ENCODE peak calls at places on chromosome 4, in eight cellular contexts. One of them, this sample, is unnamed.

GRCh38 chr4:13238936-13239335 is 245.2 kb downstream of the RAB28 start:
- DNase-seq in mammary epithelial cell: no peak
- DNase-seq in stomach: no peak
- DNase-seq in Karpas-422: peak; percentile 56
- DNase-seq in GM23338: no peak
- DNase-seq in colonic mucosa: no peak
- DNase-seq in CD8-positive, alpha-beta memory T cell: no peak
- DNase-seq in upper lobe of left lung: no peak
- DNase-seq in this sample: no peak

GRCh38 chr4:40337523-40337922 is 2.4 kb downstream of the CHRNA9 start:
- DNase-seq in mammary epithelial cell: no peak
- DNase-seq in stomach: no peak
- DNase-seq in Karpas-422: no peak
- DNase-seq in GM23338: no peak
- DNase-seq in colonic mucosa: no peak
- DNase-seq in CD8-positive, alpha-beta memory T cell: no peak
- DNase-seq in upper lobe of left lung: no peak
- DNase-seq in this sample: no peak

GRCh38 chr4:7322166-7322991 is 112.4 kb downstream of the PSAPL1 start:
- DNase-seq in mammary epithelial cell: no peak
- DNase-seq in stomach: no peak
- DNase-seq in Karpas-422: no peak
- DNase-seq in GM23338: peak; percentile 35
- DNase-seq in colonic mucosa: no peak
- DNase-seq in CD8-positive, alpha-beta memory T cell: no peak
- DNase-seq in upper lobe of left lung: peak; percentile 48
- DNase-seq in this sample: no peak

GRCh38 chr4:71296945-71297344 is 41.9 kb upstream of the SLC4A4 start:
- DNase-seq in mammary epithelial cell: peak; percentile 47
- DNase-seq in stomach: no peak
- DNase-seq in Karpas-422: no peak
- DNase-seq in GM23338: no peak
- DNase-seq in colonic mucosa: peak; percentile 57
- DNase-seq in CD8-positive, alpha-beta memory T cell: no peak
- DNase-seq in upper lobe of left lung: no peak
- DNase-seq in this sample: no peak

GRCh38 chr4:127578967-127579366 is 53.8 kb upstream of the INTU start:
- DNase-seq in mammary epithelial cell: no peak
- DNase-seq in stomach: no peak
- DNase-seq in Karpas-422: no peak
- DNase-seq in GM23338: no peak
- DNase-seq in colonic mucosa: no peak
- DNase-seq in CD8-positive, alpha-beta memory T cell: no peak
- DNase-seq in upper lobe of left lung: no peak
- DNase-seq in this sample: no peak

GRCh38 chr4:39642885-39643550 is 4.4 kb upstream of the SMIM14 start:
- DNase-seq in mammary epithelial cell: peak; percentile 16
- DNase-seq in stomach: no peak
- DNase-seq in Karpas-422: peak; percentile 21
- DNase-seq in GM23338: no peak
- DNase-seq in colonic mucosa: no peak
- DNase-seq in CD8-positive, alpha-beta memory T cell: no peak
- DNase-seq in upper lobe of left lung: no peak
- DNase-seq in this sample: no peak

GRCh38 chr4:10982305-10982704 is 297.7 kb upstream of the CLNK start:
- DNase-seq in mammary epithelial cell: no peak
- DNase-seq in stomach: no peak
- DNase-seq in Karpas-422: no peak
- DNase-seq in GM23338: peak; percentile 15
- DNase-seq in colonic mucosa: no peak
- DNase-seq in CD8-positive, alpha-beta memory T cell: no peak
- DNase-seq in upper lobe of left lung: no peak
- DNase-seq in this sample: no peak

GRCh38 chr4:6909970-6910339 is 329 bp downstream of the TBC1D14 start:
- DNase-seq in mammary epithelial cell: no peak
- DNase-seq in stomach: no peak
- DNase-seq in Karpas-422: peak; percentile 67
- DNase-seq in GM23338: peak; percentile 47
- DNase-seq in colonic mucosa: peak; percentile 45
- DNase-seq in CD8-positive, alpha-beta memory T cell: no peak
- DNase-seq in upper lobe of left lung: no peak
- DNase-seq in this sample: peak; percentile 35

GRCh38 chr4:82599336-82599735 is 37.5 kb upstream of the TMEM150C start:
- DNase-seq in mammary epithelial cell: no peak
- DNase-seq in stomach: no peak
- DNase-seq in Karpas-422: peak; percentile 59
- DNase-seq in GM23338: peak; percentile 86
- DNase-seq in colonic mucosa: no peak
- DNase-seq in CD8-positive, alpha-beta memory T cell: no peak
- DNase-seq in upper lobe of left lung: no peak
- DNase-seq in this sample: no peak

GRCh38 chr4:21806991-21807390 is 141.6 kb downstream of the KCNIP4 start:
- DNase-seq in mammary epithelial cell: no peak
- DNase-seq in stomach: no peak
- DNase-seq in Karpas-422: no peak
- DNase-seq in GM23338: no peak
- DNase-seq in colonic mucosa: no peak
- DNase-seq in CD8-positive, alpha-beta memory T cell: no peak
- DNase-seq in upper lobe of left lung: no peak
- DNase-seq in this sample: no peak

GRCh38 chr4:2797188-2797544 is 4.3 kb downstream of the SH3BP2 start:
- DNase-seq in mammary epithelial cell: no peak
- DNase-seq in stomach: peak; percentile 25
- DNase-seq in Karpas-422: no peak
- DNase-seq in GM23338: no peak
- DNase-seq in colonic mucosa: peak; percentile 21
- DNase-seq in CD8-positive, alpha-beta memory T cell: no peak
- DNase-seq in upper lobe of left lung: no peak
- DNase-seq in this sample: peak; percentile 47

GRCh38 chr4:141081921-141082381 is 51.3 kb downstream of the RNF150 start:
- DNase-seq in mammary epithelial cell: no peak
- DNase-seq in stomach: no peak
- DNase-seq in Karpas-422: no peak
- DNase-seq in GM23338: no peak
- DNase-seq in colonic mucosa: no peak
- DNase-seq in CD8-positive, alpha-beta memory T cell: no peak
- DNase-seq in upper lobe of left lung: no peak
- DNase-seq in this sample: no peak

GRCh38 chr4:8556341-8557150 is 23.6 kb upstream of the GPR78 start:
- DNase-seq in mammary epithelial cell: no peak
- DNase-seq in stomach: no peak
- DNase-seq in Karpas-422: no peak
- DNase-seq in GM23338: no peak
- DNase-seq in colonic mucosa: no peak
- DNase-seq in CD8-positive, alpha-beta memory T cell: no peak
- DNase-seq in upper lobe of left lung: no peak
- DNase-seq in this sample: no peak

GRCh38 chr4:48635310-48635709 is 144.8 kb downstream of the FRYL start:
- DNase-seq in mammary epithelial cell: peak; percentile 43
- DNase-seq in stomach: no peak
- DNase-seq in Karpas-422: no peak
- DNase-seq in GM23338: no peak
- DNase-seq in colonic mucosa: no peak
- DNase-seq in CD8-positive, alpha-beta memory T cell: no peak
- DNase-seq in upper lobe of left lung: no peak
- DNase-seq in this sample: no peak

DNA sequence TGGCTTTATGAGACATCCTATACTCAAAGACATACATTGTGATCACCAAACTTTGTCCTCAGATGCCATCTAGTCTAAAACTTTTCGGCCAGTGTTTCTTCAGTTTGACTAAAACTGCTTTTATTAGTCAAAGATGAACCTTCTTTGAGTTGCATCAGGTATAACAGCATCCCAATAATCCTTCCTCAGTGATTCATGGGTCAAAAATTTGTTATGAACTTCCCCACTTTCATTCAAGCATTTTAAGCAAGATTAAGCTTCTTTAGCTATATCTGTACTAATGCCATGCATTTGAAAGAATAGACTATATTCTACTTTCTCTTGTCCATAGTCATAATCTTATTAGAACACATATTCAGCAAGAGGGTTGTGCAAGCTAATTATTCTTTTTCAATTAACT is 1070.4 kb upstream of the ADGRL3 start:
- DNase-seq in mammary epithelial cell: no peak
- DNase-seq in stomach: no peak
- DNase-seq in Karpas-422: no peak
- DNase-seq in GM23338: no peak
- DNase-seq in colonic mucosa: no peak
- DNase-seq in CD8-positive, alpha-beta memory T cell: no peak
- DNase-seq in upper lobe of left lung: no peak
- DNase-seq in this sample: no peak
- H3K4me1 ChIP-seq in mammary epithelial cell: no peaks in the 10 kb centered on the region
- H3K4me1 ChIP-seq in stomach: no peaks in the 10 kb centered on the region
- H3K4me1 ChIP-seq in Karpas-422: no peaks in the 10 kb centered on the region
- H3K4me1 ChIP-seq in GM23338: no peaks in the 10 kb centered on the region
- H3K4me1 ChIP-seq in colonic mucosa: no peaks in the 10 kb centered on the region
- H3K4me1 ChIP-seq in CD8-positive, alpha-beta memory T cell: no peaks in the 10 kb centered on the region
- H3K4me1 ChIP-seq in upper lobe of left lung: no peaks in the 10 kb centered on the region
- H3K4me1 ChIP-seq in this sample: no peaks in the 10 kb centered on the region

GRCh38 chr4:57039345-57039744 is 60.6 kb downstream of the POLR2B start:
- DNase-seq in mammary epithelial cell: peak; percentile 60
- DNase-seq in stomach: no peak
- DNase-seq in Karpas-422: no peak
- DNase-seq in GM23338: no peak
- DNase-seq in colonic mucosa: no peak
- DNase-seq in CD8-positive, alpha-beta memory T cell: no peak
- DNase-seq in upper lobe of left lung: no peak
- DNase-seq in this sample: no peak

GRCh38 chr4:57040510-57040909 is 61.8 kb downstream of the POLR2B start:
- DNase-seq in mammary epithelial cell: no peak
- DNase-seq in stomach: no peak
- DNase-seq in Karpas-422: no peak
- DNase-seq in GM23338: peak; percentile 4
- DNase-seq in colonic mucosa: no peak
- DNase-seq in CD8-positive, alpha-beta memory T cell: no peak
- DNase-seq in upper lobe of left lung: no peak
- DNase-seq in this sample: no peak

GRCh38 chr4:57037982-57038604 is 59.4 kb downstream of the POLR2B start:
- DNase-seq in mammary epithelial cell: peak; percentile 32
- DNase-seq in stomach: peak; percentile 67
- DNase-seq in Karpas-422: peak; percentile 75
- DNase-seq in GM23338: peak; percentile 89
- DNase-seq in colonic mucosa: peak; percentile 69
- DNase-seq in CD8-positive, alpha-beta memory T cell: no peak
- DNase-seq in upper lobe of left lung: peak; percentile 57
- DNase-seq in this sample: peak; percentile 78

DNA sequence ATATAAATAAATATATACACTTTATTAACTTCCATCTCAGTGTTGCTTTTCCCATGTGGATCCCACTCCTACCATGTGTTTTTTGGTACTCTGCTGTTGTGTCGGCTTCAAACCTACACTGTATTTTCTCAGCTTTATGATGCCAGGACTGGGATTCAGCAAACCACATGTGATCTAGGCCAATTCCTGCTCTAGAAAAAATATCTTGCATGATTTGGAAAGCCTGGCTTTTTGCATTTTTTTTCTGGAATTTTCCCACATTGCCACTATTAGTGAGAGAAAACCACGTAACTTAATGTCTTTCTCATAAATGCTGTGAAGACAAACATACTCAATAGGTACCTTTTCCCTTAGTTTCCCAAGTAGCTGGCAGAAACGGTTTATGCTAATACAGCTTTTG is 55.9 kb downstream of the POLR2B start:
- DNase-seq in mammary epithelial cell: no peak
- DNase-seq in stomach: no peak
- DNase-seq in Karpas-422: no peak
- DNase-seq in GM23338: no peak
- DNase-seq in colonic mucosa: no peak
- DNase-seq in CD8-positive, alpha-beta memory T cell: no peak
- DNase-seq in upper lobe of left lung: no peak
- DNase-seq in this sample: no peak
- H3K36me3 ChIP-seq in mammary epithelial cell: peaks cover 20% of the 10 kb centered on the region
- H3K36me3 ChIP-seq in stomach: peaks cover 49% of the 10 kb centered on the region
- H3K36me3 ChIP-seq in Karpas-422: peaks cover 26% of the 10 kb centered on the region
- H3K36me3 ChIP-seq in GM23338: peaks cover 6% of the 10 kb centered on the region
- H3K36me3 ChIP-seq in colonic mucosa: no peaks in the 10 kb centered on the region
- H3K36me3 ChIP-seq in CD8-positive, alpha-beta memory T cell: peaks cover 7% of the 10 kb centered on the region
- H3K36me3 ChIP-seq in upper lobe of left lung: no peaks in the 10 kb centered on the region
- H3K36me3 ChIP-seq in this sample: no peaks in the 10 kb centered on the region

GRCh38 chr4:176841730-176842129 is 49.0 kb upstream of the VEGFC start:
- DNase-seq in mammary epithelial cell: peak; percentile 76
- DNase-seq in stomach: no peak
- DNase-seq in Karpas-422: no peak
- DNase-seq in GM23338: no peak
- DNase-seq in colonic mucosa: no peak
- DNase-seq in CD8-positive, alpha-beta memory T cell: no peak
- DNase-seq in upper lobe of left lung: no peak
- DNase-seq in this sample: no peak
- H3K4me1 ChIP-seq in mammary epithelial cell: peaks cover 44% of the 10 kb centered on the region
- H3K4me1 ChIP-seq in stomach: no peaks in the 10 kb centered on the region
- H3K4me1 ChIP-seq in Karpas-422: no peaks in the 10 kb centered on the region
- H3K4me1 ChIP-seq in GM23338: peaks cover 5% of the 10 kb centered on the region
- H3K4me1 ChIP-seq in colonic mucosa: no peaks in the 10 kb centered on the region
- H3K4me1 ChIP-seq in CD8-positive, alpha-beta memory T cell: no peaks in the 10 kb centered on the region
- H3K4me1 ChIP-seq in upper lobe of left lung: no peaks in the 10 kb centered on the region
- H3K4me1 ChIP-seq in this sample: no peaks in the 10 kb centered on the region

GRCh38 chr4:176769519-176769918 is 23.2 kb downstream of the VEGFC start:
- DNase-seq in mammary epithelial cell: peak; percentile 93
- DNase-seq in stomach: no peak
- DNase-seq in Karpas-422: no peak
- DNase-seq in GM23338: no peak
- DNase-seq in colonic mucosa: no peak
- DNase-seq in CD8-positive, alpha-beta memory T cell: no peak
- DNase-seq in upper lobe of left lung: no peak
- DNase-seq in this sample: no peak
- H3K36me3 ChIP-seq in mammary epithelial cell: no peaks in the 10 kb centered on the region
- H3K36me3 ChIP-seq in stomach: no peaks in the 10 kb centered on the region
- H3K36me3 ChIP-seq in Karpas-422: no peaks in the 10 kb centered on the region
- H3K36me3 ChIP-seq in GM23338: no peaks in the 10 kb centered on the region
- H3K36me3 ChIP-seq in colonic mucosa: no peaks in the 10 kb centered on the region
- H3K36me3 ChIP-seq in CD8-positive, alpha-beta memory T cell: no peaks in the 10 kb centered on the region
- H3K36me3 ChIP-seq in upper lobe of left lung: no peaks in the 10 kb centered on the region
- H3K36me3 ChIP-seq in this sample: no peaks in the 10 kb centered on the region

This sample was measured in Peyer's patch.